ENCODE peak calls at places on chromosome 18, in ten cellular contexts. J is heart right ventricle; Z is naive thymus-derived CD4-positive, alpha-beta T cell; E is GOT3; A is MCF 10A; R is B cell; S is stimulated activated CD8-positive, alpha-beta memory T cell treated with anti-CD3 and anti-CD28 coated beads, Interleukin-15, amount 100 ng/mL, for 1 hour; U is T-helper 17 cell; P is GM03348; Y is SK-MEL-5. X is an unnamed sample.

GRCh38 chr18:55199291-55199963 is 240.2 kb upstream of the CCDC68 start:
- DNase-seq in J (no peak), Z (no peak), E (no peak), A (no peak), R (no peak), S (no peak), U (no peak), P (peak), Y (no peak), X (no peak)

GRCh38 chr18:60020107-60020925 is 120.5 kb downstream of the PMAIP1 start:
- DNase-seq in J (no peak), Z (no peak), E (no peak), A (no peak), R (no peak), S (no peak), U (no peak), P (peak), Y (no peak), X (no peak)

GRCh38 chr18:63142502-63143045 is 177.0 kb downstream of the BCL2 start:
- DNase-seq in J (no peak), Z (no peak), E (no peak), A (no peak), R (no peak), S (no peak), U (no peak), P (no peak), Y (no peak), X (no peak)

GRCh38 chr18:76528477-76529432 is 33.7 kb upstream of the ZNF516 start:
- DNase-seq in J (peak), Z (no peak), E (no peak), A (peak), R (no peak), S (no peak), U (no peak), P (peak), Y (no peak), X (peak)

GRCh38 chr18:79361766-79362522 is 33.8 kb upstream of the NFATC1 start:
- DNase-seq in J (no peak), Z (no peak), E (no peak), A (peak), R (no peak), S (no peak), U (no peak), P (no peak), Y (no peak), X (no peak)

GRCh38 chr18:77700051-77700450 is 450.4 kb downstream of the GALR1 start:
- DNase-seq in J (no peak), Z (no peak), E (no peak), A (peak), R (no peak), S (no peak), U (no peak), P (no peak), Y (peak), X (no peak)

GRCh38 chr18:62486290-62486964 is 36.4 kb upstream of the ZCCHC2 start:
- DNase-seq in J (no peak), Z (no peak), E (no peak), A (peak), R (no peak), S (no peak), U (no peak), P (no peak), Y (no peak), X (no peak)

GRCh38 chr18:56516769-56517168 is 121.6 kb downstream of the TXNL1 start:
- DNase-seq in J (no peak), Z (no peak), E (peak), A (no peak), R (no peak), S (no peak), U (no peak), P (peak), Y (no peak), X (no peak)

GRCh38 chr18:10420561-10421352 is 33.7 kb upstream of the APCDD1 start:
- DNase-seq in J (no peak), Z (no peak), E (no peak), A (peak), R (no peak), S (no peak), U (no peak), P (no peak), Y (no peak), X (no peak)

GRCh38 chr18:76213996-76214395 is 281.0 kb downstream of the ZNF516 start:
- DNase-seq in J (no peak), Z (no peak), E (no peak), A (no peak), R (no peak), S (no peak), U (no peak), P (no peak), Y (peak), X (no peak)

GRCh38 chr18:36450264-36450663 is 152.8 kb downstream of the FHOD3 start:
- DNase-seq in J (no peak), Z (no peak), E (no peak), A (no peak), R (no peak), S (no peak), U (no peak), P (no peak), Y (no peak), X (no peak)

GRCh38 chr18:76522104-76522503 is 27.1 kb upstream of the ZNF516 start:
- DNase-seq in J (no peak), Z (no peak), E (no peak), A (no peak), R (no peak), S (no peak), U (no peak), P (no peak), Y (no peak), X (no peak)

GRCh38 chr18:79603321-79604204 is 76.0 kb upstream of the CTDP1 start:
- DNase-seq in J (no peak), Z (no peak), E (no peak), A (no peak), R (no peak), S (no peak), U (no peak), P (no peak), Y (no peak), X (no peak)

GRCh38 chr18:61893971-61894750 is 1.4 kb upstream of the RNF152 start:
- DNase-seq in J (peak), Z (peak), E (no peak), A (peak), R (peak), S (peak), U (peak), P (peak), Y (peak), X (peak)

GRCh38 chr18:30134020-30134419 is 908.5 kb downstream of the DSC3 start:
- DNase-seq in J (no peak), Z (no peak), E (no peak), A (no peak), R (no peak), S (no peak), U (no peak), P (no peak), Y (no peak), X (no peak)

GRCh38 chr18:8948471-8949149 is 153.9 kb upstream of the NDUFV2 start:
- DNase-seq in J (no peak), Z (no peak), E (peak), A (peak), R (no peak), S (no peak), U (no peak), P (peak), Y (peak), X (no peak)

GRCh38 chr18:50853863-50854271 is 25.1 kb upstream of the ME2 start:
- DNase-seq in J (no peak), Z (no peak), E (no peak), A (peak), R (no peak), S (no peak), U (no peak), P (peak), Y (peak), X (peak)

GRCh38 chr18:22570492-22570891 is 152.8 kb upstream of the CTAGE1 start:
- DNase-seq in J (no peak), Z (no peak), E (no peak), A (no peak), R (no peak), S (no peak), U (no peak), P (no peak), Y (no peak), X (no peak)

GRCh38 chr18:28159055-28159454 is 17.9 kb downstream of the CDH2 start:
- DNase-seq in J (no peak), Z (no peak), E (no peak), A (peak), R (no peak), S (no peak), U (no peak), P (no peak), Y (no peak), X (no peak)

GRCh38 chr18:35183846-35184245 is 57.0 kb upstream of the ZNF397 start:
- DNase-seq in J (no peak), Z (no peak), E (no peak), A (no peak), R (no peak), S (no peak), U (no peak), P (no peak), Y (no peak), X (no peak)

GRCh38 chr18:36871801-36872200 is 42.9 kb downstream of the KIAA1328 start:
- DNase-seq in J (no peak), Z (no peak), E (no peak), A (no peak), R (no peak), S (no peak), U (no peak), P (no peak), Y (no peak), X (no peak)

GRCh38 chr18:49723648-49724180 is 89.6 kb downstream of the ACAA2 start:
- DNase-seq in J (no peak), Z (no peak), E (no peak), A (no peak), R (no peak), S (no peak), U (no peak), P (no peak), Y (no peak), X (no peak)

GRCh38 chr18:8805552-8805951 is 100.2 kb downstream of the MTCL1 start:
- DNase-seq in J (no peak), Z (no peak), E (no peak), A (no peak), R (no peak), S (no peak), U (no peak), P (no peak), Y (no peak), X (no peak)

GRCh38 chr18:8871484-8871883 is 166.1 kb downstream of the MTCL1 start:
- DNase-seq in J (no peak), Z (no peak), E (no peak), A (peak), R (no peak), S (no peak), U (no peak), P (no peak), Y (no peak), X (no peak)

GRCh38 chr18:47899107-47899840 is 31.2 kb downstream of the SMAD2 start:
- DNase-seq in J (no peak), Z (no peak), E (no peak), A (no peak), R (no peak), S (no peak), U (no peak), P (no peak), Y (peak), X (no peak)

GRCh38 chr18:8084160-8084559 is 517.0 kb downstream of the PTPRM start:
- DNase-seq in J (peak), Z (no peak), E (no peak), A (peak), R (no peak), S (no peak), U (no peak), P (peak), Y (peak), X (peak)

GRCh38 chr18:51029378-51029693 is 677 bp upstream of the SMAD4 start:
- DNase-seq in J (no peak), Z (no peak), E (no peak), A (no peak), R (no peak), S (no peak), U (no peak), P (no peak), Y (no peak), X (no peak)

GRCh38 chr18:9329471-9329870 is 5.1 kb upstream of the TWSG1 start:
- DNase-seq in J (no peak), Z (no peak), E (no peak), A (no peak), R (no peak), S (no peak), U (no peak), P (no peak), Y (no peak), X (no peak)

GRCh38 chr18:27707201-27707600 is 469.7 kb downstream of the CDH2 start:
- DNase-seq in J (no peak), Z (no peak), E (no peak), A (peak), R (no peak), S (no peak), U (no peak), P (no peak), Y (no peak), X (no peak)

GRCh38 chr18:4453712-4454547 is 1.2 kb downstream of the DLGAP1 start:
- DNase-seq in J (no peak), Z (no peak), E (no peak), A (no peak), R (no peak), S (no peak), U (no peak), P (no peak), Y (peak), X (no peak)